ENCODE peak calls at places on chromosomes 2 and 18, in five cellular contexts. H, N, E, C and G are unnamed samples.

GRCh38 chr2:238906936-238907716 is 59.2 kb downstream of the TWIST2 start:
- DNase-seq in N (no peak), C (no peak), H (no peak), E (peak), G (no peak)

GRCh38 chr2:98333922-98334321 is 12.3 kb upstream of the CNGA3 start:
- DNase-seq in C (no peak), N (no peak), H (peak), E (no peak), G (no peak)

GRCh38 chr18:37231251-37231650 is 334.3 kb downstream of the CELF4 start:
- DNase-seq in E (no peak), C (no peak), N (no peak), H (no peak), G (no peak)

GRCh38 chr18:9017170-9017899 is 85.2 kb upstream of the NDUFV2 start:
- DNase-seq in E (peak), H (peak), C (peak), N (peak), G (peak)

GRCh38 chr2:55743583-55743982 is 49.9 kb upstream of the PNPT1 start:
- DNase-seq in H (peak), E (no peak), C (no peak), N (peak), G (peak)

GRCh38 chr18:39675358-39675757 is 2109.8 kb upstream of the CELF4 start:
- DNase-seq in C (no peak), H (peak), E (no peak), N (no peak), G (peak)

GRCh38 chr18:79422022-79422782 is 26.5 kb downstream of the NFATC1 start:
- DNase-seq in E (no peak), C (no peak), H (peak), N (peak), G (no peak)

GRCh38 chr18:41660654-41661053 is 294.4 kb upstream of the PIK3C3 start:
- DNase-seq in H (no peak), N (no peak), C (no peak), E (no peak), G (no peak)

GRCh38 chr2:201968476-201968875 is 65.2 kb upstream of the FZD7 start:
- DNase-seq in C (no peak), E (no peak), N (no peak), H (no peak), G (no peak)

GRCh38 chr2:43186321-43186678 is 40.1 kb downstream of the ZFP36L2 start:
- DNase-seq in E (no peak), C (no peak), H (no peak), N (no peak), G (no peak)

GRCh38 chr2:19802088-19802806 is 99.5 kb downstream of the TTC32 start:
- DNase-seq in N (no peak), E (no peak), H (no peak), C (no peak), G (no peak)

GRCh38 chr2:204019572-204020501 is 83.3 kb downstream of the ICOS start:
- DNase-seq in C (no peak), H (peak), N (no peak), E (no peak), G (peak)

GRCh38 chr2:15649556-15650255 is 58.0 kb downstream of the DDX1 start:
- DNase-seq in H (no peak), C (no peak), N (no peak), E (no peak), G (no peak)

GRCh38 chr2:41924024-41924423 is 123.8 kb upstream of the PKDCC start:
- DNase-seq in E (no peak), C (no peak), N (no peak), H (no peak), G (no peak)

GRCh38 chr2:24720310-24720709 is 72.9 kb downstream of the PTRHD1 start:
- DNase-seq in C (no peak), H (no peak), N (peak), E (no peak), G (no peak)

GRCh38 chr2:30355306-30355705 is 91.7 kb upstream of the LCLAT1 start:
- DNase-seq in E (no peak), H (no peak), N (no peak), C (no peak), G (no peak)

GRCh38 chr2:39994151-39994550 is 215.1 kb upstream of the THUMPD2 start:
- DNase-seq in E (no peak), H (peak), N (no peak), C (no peak), G (peak)
- TF ChIP-seq CTCF in E (no peak), H (no peak), N (no peak), C (no peak), G (no peak)

GRCh38 chr18:23885750-23886149 is 128.8 kb upstream of the TTC39C start:
- DNase-seq in C (no peak), N (no peak), E (no peak), H (no peak), G (no peak)
- TF ChIP-seq CTCF in C (no peak), N (no peak), E (no peak), H (no peak), G (no peak)

DNA sequence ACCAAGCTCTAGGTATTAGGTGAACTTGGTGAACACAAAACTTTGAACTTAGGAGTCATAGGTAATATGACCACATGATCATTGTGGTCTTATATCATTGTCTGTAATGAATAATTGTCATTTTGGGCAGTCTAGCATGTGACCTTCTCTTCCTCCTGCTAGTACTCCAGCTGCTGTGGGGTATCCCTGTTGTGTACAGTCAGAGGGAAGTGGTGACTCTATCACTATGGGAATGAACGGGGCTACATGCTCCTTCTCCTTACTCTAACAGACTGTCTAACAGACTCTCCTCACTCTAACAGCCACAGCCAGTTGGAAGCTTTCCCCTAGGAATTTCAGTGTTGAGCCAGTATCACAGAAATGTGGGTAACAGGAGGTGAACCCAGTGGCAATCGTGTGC is 68.2 kb upstream of the NEDD4L start:
- DNase-seq in N (no peak), H (no peak), E (no peak), C (no peak), G (no peak)
- TF ChIP-seq CTCF in N (no peak), H (no peak), E (no peak), C (no peak), G (no peak)

DNA sequence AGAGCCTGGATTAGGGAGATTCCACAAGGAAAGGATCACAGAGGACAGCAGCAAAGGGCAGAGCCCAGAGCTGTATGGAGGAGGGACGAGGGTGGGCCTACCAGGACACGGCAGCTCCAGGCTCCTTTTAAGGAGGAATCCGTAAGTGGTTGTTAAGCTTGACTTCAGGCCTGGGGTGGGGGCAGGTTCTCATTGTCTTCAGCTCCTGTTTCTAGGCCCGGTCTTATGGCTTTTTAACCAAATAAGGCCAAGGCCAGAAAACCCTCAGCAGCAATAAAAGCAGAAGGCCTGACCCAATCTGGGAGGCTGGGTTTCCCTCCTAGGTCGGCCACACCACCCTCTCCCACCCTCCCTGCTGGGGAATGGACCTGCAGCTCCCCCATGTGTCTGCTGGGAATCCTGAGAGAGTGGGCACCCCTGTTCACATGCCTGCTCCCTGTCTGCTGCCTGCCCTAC is 111.2 kb downstream of the PLB1 start:
- DNase-seq in N (no peak), E (peak), C (no peak), H (peak), G (no peak)
- TF ChIP-seq CTCF in N (no peak), E (peak), C (no peak), H (peak), G (peak)

DNA sequence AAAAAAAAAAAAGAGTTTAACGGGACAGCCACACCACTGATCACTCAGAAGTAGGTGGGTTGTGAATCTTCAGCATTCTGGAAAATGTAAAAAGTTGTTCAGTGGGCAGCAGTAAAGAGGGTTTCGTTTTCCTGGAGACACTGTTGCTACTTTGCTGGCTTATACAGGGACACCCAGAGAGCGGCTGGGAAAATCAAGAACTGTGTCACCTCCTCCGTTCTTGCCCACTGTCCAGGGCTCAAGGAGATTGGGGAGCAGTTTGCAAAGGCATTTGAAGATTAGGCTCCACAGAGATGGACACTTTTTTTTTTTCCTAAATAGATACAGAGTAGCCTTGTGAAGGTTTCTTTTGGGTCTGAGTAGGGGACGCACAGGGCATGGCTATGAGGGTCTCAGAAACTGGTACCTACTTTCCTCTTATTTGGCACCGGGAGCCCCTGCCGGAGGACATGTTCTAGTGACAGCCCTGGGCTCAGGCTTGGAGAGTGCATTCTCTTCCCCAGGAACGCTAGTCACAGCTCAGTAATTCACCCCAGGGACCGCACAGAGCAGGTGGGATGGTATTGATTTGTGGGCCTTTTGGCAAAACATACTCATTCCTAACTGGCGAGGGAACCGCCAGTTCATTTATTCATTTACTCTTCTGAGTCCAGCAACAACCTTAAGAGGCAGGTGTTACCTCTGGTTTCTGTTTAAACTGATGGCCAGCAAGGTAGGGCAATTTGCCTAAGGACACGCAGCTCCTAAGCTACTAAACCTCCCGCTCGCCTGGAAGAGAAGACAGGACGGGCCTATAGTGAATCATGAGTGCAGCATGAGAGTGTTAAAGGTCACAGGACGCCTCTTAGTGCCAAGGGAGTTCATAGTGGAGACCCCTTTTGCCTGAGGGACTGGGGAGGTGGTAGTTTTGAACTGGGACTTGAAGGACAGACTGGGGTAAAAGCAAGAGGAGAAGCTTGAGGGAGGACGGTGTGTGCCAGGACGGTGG is 53.1 kb downstream of the HPCAL1 start:
- DNase-seq in E (no peak), H (no peak), C (no peak), N (no peak), G (no peak)
- TF ChIP-seq CTCF in E (no peak), H (no peak), C (no peak), N (no peak), G (no peak)

DNA sequence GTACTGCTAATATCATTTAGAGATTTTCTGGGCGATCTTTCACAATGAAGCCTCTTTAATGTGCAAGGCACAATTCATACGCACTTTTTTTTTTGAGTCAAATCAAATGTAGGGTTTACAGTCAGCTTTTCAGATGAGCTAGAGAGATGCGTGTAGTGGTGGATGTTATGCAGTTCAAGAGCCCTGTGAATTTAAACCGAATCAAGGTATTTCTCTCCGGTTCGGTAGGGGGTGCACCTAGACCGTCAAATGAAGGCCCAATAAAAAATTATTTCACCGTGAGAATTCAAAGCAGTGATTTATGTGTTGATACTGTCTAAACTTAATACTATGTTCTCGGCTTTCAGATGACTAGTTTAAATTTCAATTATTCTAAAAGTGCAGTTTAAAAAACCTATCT is 1.1 kb downstream of the PTH2R start:
- DNase-seq in H (peak), N (peak), C (no peak), E (peak), G (peak)
- TF ChIP-seq CTCF in H (peak), N (peak), C (peak), E (peak), G (peak)